ENCODE peak calls at places on chromosomes 4 and X, in four cellular contexts. M, D, V and A are unnamed samples.
A peak's percentile ranks its signal among the peaks of the same experiment; 100 is the strongest.

GRCh38 chr4:3614731-3614980 is 82.4 kb upstream of the LRPAP1 start:
- DNase-seq in M (no peak), D (no peak), V (no peak), A (no peak)

GRCh38 chrX:153900806-153901752 is 3.4 kb upstream of the AVPR2 start:
- DNase-seq in M (peak; percentile 87), D (peak; percentile 68), V (peak; percentile 74), A (peak; percentile 82)

GRCh38 chr4:141348589-141348988 is 127.9 kb downstream of the ZNF330 start:
- DNase-seq in M (no peak), D (no peak), V (no peak), A (no peak)

GRCh38 chr4:184746532-184746870 is 12.6 kb upstream of the CENPU start:
- DNase-seq in M (no peak), D (no peak), V (no peak), A (no peak)

GRCh38 chrX:149151805-149152757 is 353.0 kb downstream of the IDS start:
- DNase-seq in M (no peak), D (no peak), V (no peak), A (peak; percentile 40)

GRCh38 chrX:51956441-51956840 is 63.0 kb downstream of the MAGED1 start:
- DNase-seq in M (no peak), D (no peak), V (no peak), A (no peak)

GRCh38 chr4:87118826-87119225 is 101.6 kb downstream of the KLHL8 start:
- DNase-seq in M (peak; percentile 9), D (no peak), V (no peak), A (no peak)

GRCh38 chr4:182745268-182745667 is 171.9 kb downstream of the DCTD start:
- DNase-seq in M (no peak), D (no peak), V (no peak), A (no peak)

GRCh38 chr4:25421819-25422511 is 44.9 kb downstream of the ANAPC4 start:
- DNase-seq in M (no peak), D (no peak), V (no peak), A (no peak)

GRCh38 chrX:82141942-82142341 is 940.0 kb downstream of the SH3BGRL start:
- DNase-seq in M (no peak), D (no peak), V (no peak), A (no peak)

GRCh38 chrX:111652719-111653118 is 28.3 kb upstream of the ALG13 start:
- DNase-seq in M (no peak), D (no peak), V (no peak), A (no peak)

GRCh38 chr4:62014982-62015739 is 815.0 kb downstream of the ADGRL3 start:
- DNase-seq in M (no peak), D (no peak), V (no peak), A (no peak)

GRCh38 chr4:128583753-128584712 is 225.5 kb upstream of the JADE1 start:
- DNase-seq in M (no peak), D (no peak), V (peak; percentile 90), A (no peak)

GRCh38 chrX:102727761-102728160 is 7.2 kb downstream of the GPRASP3 start:
- DNase-seq in M (no peak), D (no peak), V (no peak), A (no peak)

GRCh38 chr4:57865264-57865663 is 755.1 kb upstream of the IGFBP7 start:
- DNase-seq in M (no peak), D (no peak), V (no peak), A (peak; percentile 45)

GRCh38 chr4:77286906-77287305 is 129.9 kb downstream of the CCNG2 start:
- DNase-seq in M (no peak), D (no peak), V (no peak), A (no peak)

GRCh38 chrX:105609530-105609929 is 212.8 kb upstream of the NRK start:
- DNase-seq in M (no peak), D (no peak), V (no peak), A (no peak)

GRCh38 chr4:3527101-3527913 is 4.9 kb downstream of the LRPAP1 start:
- DNase-seq in M (no peak), D (no peak), V (peak; percentile 29), A (peak; percentile 0)

GRCh38 chrX:106999002-106999975 is 723 bp downstream of the MORC4 start:
- DNase-seq in M (peak; percentile 67), D (peak; percentile 53), V (peak; percentile 63), A (peak; percentile 29)

GRCh38 chr4:137768881-137769280 is 236.6 kb upstream of the PCDH18 start:
- DNase-seq in M (no peak), D (no peak), V (no peak), A (no peak)

GRCh38 chrX:129522184-129523059 is 868 bp downstream of the SMARCA1 start:
- DNase-seq in M (no peak), D (no peak), V (peak; percentile 68), A (no peak)

GRCh38 chr4:14726441-14727405 is 275.6 kb upstream of the CPEB2 start:
- DNase-seq in M (no peak), D (no peak), V (no peak), A (peak; percentile 26)

GRCh38 chr4:180539284-180539683 is 1703.9 kb upstream of the TENM3 start:
- DNase-seq in M (no peak), D (no peak), V (no peak), A (no peak)

GRCh38 chr4:163895369-163896005 is 401.0 kb downstream of the TMA16 start:
- DNase-seq in M (no peak), D (no peak), V (no peak), A (peak; percentile 6)

GRCh38 chrX:119013146-119013545 is 38.7 kb downstream of the LONRF3 start:
- DNase-seq in M (no peak), D (no peak), V (no peak), A (no peak)

GRCh38 chr4:6595897-6596537 is 21.0 kb downstream of the MAN2B2 start:
- DNase-seq in M (peak; percentile 65), D (no peak), V (no peak), A (peak; percentile 30)

GRCh38 chr4:8101213-8101781 is 57.3 kb downstream of the ABLIM2 start:
- DNase-seq in M (no peak), D (no peak), V (peak; percentile 98), A (no peak)

GRCh38 chr4:54101190-54102041 is 1.5 kb downstream of the GSX2 start:
- DNase-seq in M (no peak), D (no peak), V (no peak), A (no peak)

GRCh38 chr4:74084984-74085383 is 14.0 kb downstream of the CXCL2 start:
- DNase-seq in M (no peak), D (no peak), V (no peak), A (no peak)

GRCh38 chr4:153221783-153222161 is 17.5 kb downstream of the TRIM2 start:
- DNase-seq in M (no peak), D (no peak), V (no peak), A (no peak)
- H3K4me3 ChIP-seq in M (no peak overlapping the region), D (no peak overlapping the region), V (peak overlapping the region; percentile 97), A (no peak overlapping the region)

GRCh38 chr4:97987019-97987648 is 156.1 kb downstream of the STPG2 start:
- DNase-seq in M (peak; percentile 24), D (no peak), V (no peak), A (peak; percentile 19)
- TF ChIP-seq CTCF in M (peak; percentile 83), D (no peak), V (no peak), A (no peak)

DNA sequence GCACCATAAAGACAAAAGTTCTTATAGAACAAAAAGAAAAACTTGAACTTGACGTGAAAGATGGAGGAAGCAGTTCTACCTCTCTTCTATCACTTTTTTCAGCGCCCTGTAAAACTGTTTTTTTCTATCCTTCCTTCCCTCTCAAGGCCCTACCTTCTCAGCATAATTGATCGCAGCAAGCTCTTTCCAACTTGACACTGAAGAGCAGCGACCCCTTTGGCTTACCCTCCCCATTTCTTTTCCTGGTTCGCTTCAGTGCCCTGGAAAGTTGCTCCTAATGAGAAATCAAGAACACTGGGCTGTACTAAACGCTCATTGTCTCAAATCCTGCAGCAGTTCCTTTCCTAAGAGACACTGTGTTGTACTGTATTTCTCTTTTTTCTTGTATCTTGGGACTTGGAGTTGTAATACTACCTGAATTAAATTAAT is 150.6 kb upstream of the SLC4A4 start:
- DNase-seq in M (no peak), D (no peak), V (no peak), A (no peak)
- H3K4me3 ChIP-seq in M (no peak overlapping the region), D (peak overlapping the region; percentile 91), V (peak overlapping the region; percentile 86), A (no peak overlapping the region)

DNA sequence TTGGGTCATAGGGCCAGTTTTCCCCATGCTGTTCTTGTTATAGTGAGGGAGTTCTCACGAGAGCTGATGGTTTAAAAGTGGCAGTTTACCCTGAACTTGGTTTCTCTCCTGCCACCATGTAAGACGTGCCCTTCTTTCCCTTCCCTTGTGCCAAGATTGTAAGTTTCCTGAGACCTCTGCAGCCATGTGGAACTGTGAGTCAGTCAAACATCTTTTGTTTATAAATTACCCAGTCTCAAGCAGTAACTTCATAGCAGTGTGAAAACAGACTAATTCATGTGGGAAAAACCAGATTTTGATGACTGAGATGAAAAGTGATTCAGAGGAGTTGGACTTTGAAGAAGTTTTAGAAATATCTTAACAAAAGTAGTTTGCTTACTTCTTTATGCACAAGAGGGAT is 101.4 kb downstream of the ARHGAP10 start:
- DNase-seq in M (no peak), D (no peak), V (no peak), A (peak; percentile 27)
- TF ChIP-seq CTCF in M (no peak), D (no peak), V (no peak), A (no peak)

GRCh38 chr4:107824367-107825071 is at the start of gene SGMS2:
- DNase-seq in M (no peak), D (peak; percentile 24), V (peak; percentile 93), A (no peak)
- H3K4me3 ChIP-seq in M (no peak within 1 kb of the TSS), D (peak within 1 kb of the TSS; percentile 92), V (peak within 1 kb of the TSS; percentile 90), A (no peak within 1 kb of the TSS)

GRCh38 chrX:9724711-9725110 is 40.9 kb downstream of the GPR143 start:
- DNase-seq in M (no peak), D (no peak), V (no peak), A (no peak)
- TF ChIP-seq CTCF in M (no peak), D (no peak), V (no peak), A (no peak)